ENCODE peak calls at places on chromosomes 6 and 20, in seven cellular contexts. L is mesendoderm, D is IMR-90, Z is H9, H is trophoblast cell, T is H1, M is mesenchymal stem cell. U is an unnamed sample.
A peak's percentile ranks its signal among the peaks of the same experiment; 100 is the strongest.

GRCh38 chr6:38673397-38674165 is 29.4 kb downstream of the GLO1 start:
- DNase-seq in D (no peak), L (peak; percentile 57), Z (no peak), H (no peak), T (no peak), M (no peak), U (no peak)

GRCh38 chr6:105593056-105593455 is 190.2 kb upstream of the PREP start:
- DNase-seq in Z (no peak), D (peak; percentile 59), L (no peak), T (no peak), H (no peak), M (peak; percentile 72), U (no peak)

GRCh38 chr6:67501738-67502137 is 1133.3 kb upstream of the ADGRB3 start:
- DNase-seq in Z (no peak), L (no peak), T (no peak), M (peak; percentile 30), H (no peak), D (no peak), U (no peak)

GRCh38 chr20:57061058-57061900 is 205.2 kb downstream of the BMP7 start:
- DNase-seq in M (peak; percentile 67), Z (peak; percentile 78), H (no peak), T (no peak), L (peak; percentile 75), D (no peak), U (peak; percentile 57)

GRCh38 chr6:35248300-35248699 is 11.2 kb upstream of the ZNF76 start:
- DNase-seq in H (no peak), T (no peak), Z (no peak), D (peak; percentile 28), L (no peak), M (no peak), U (no peak)

GRCh38 chr20:8320306-8320705 is 188.2 kb downstream of the PLCB1 start:
- DNase-seq in Z (no peak), M (no peak), D (no peak), H (no peak), T (no peak), L (no peak), U (no peak)

GRCh38 chr6:152697634-152698033 is at the start of gene MYCT1:
- DNase-seq in M (no peak), T (no peak), D (peak; percentile 18), H (no peak), L (no peak), Z (no peak), U (no peak)

GRCh38 chr6:137910424-137910834 is 43.4 kb downstream of the TNFAIP3 start:
- DNase-seq in D (no peak), L (no peak), H (no peak), T (no peak), M (no peak), Z (no peak), U (no peak)

GRCh38 chr20:59985864-59986263 is 27.6 kb downstream of the CDH26 start:
- DNase-seq in T (no peak), H (no peak), M (no peak), D (no peak), L (peak; percentile 49), Z (no peak), U (no peak)

GRCh38 chr6:35469711-35470662 is 1.8 kb downstream of the RPL10A start:
- DNase-seq in T (no peak), M (no peak), D (no peak), L (peak; percentile 45), H (no peak), Z (no peak), U (no peak)

GRCh38 chr6:88388589-88388988 is 222.4 kb upstream of the CNR1 start:
- DNase-seq in M (no peak), H (no peak), L (no peak), T (no peak), D (no peak), Z (no peak), U (no peak)

GRCh38 chr6:111843347-111844147 is 29.7 kb downstream of the FYN start:
- DNase-seq in D (no peak), H (no peak), T (no peak), L (no peak), M (no peak), Z (no peak), U (no peak)

GRCh38 chr6:147274776-147275175 is 70.6 kb downstream of the STXBP5 start:
- DNase-seq in M (no peak), D (no peak), T (no peak), Z (no peak), H (no peak), L (no peak), U (no peak)

GRCh38 chr6:104402572-104402971 is 457.1 kb downstream of the HACE1 start:
- DNase-seq in M (peak; percentile 11), H (no peak), T (no peak), L (no peak), D (no peak), Z (no peak), U (no peak)

GRCh38 chr6:133682506-133683290 is 206.2 kb upstream of the TCF21 start:
- DNase-seq in L (no peak), D (peak; percentile 37), M (no peak), H (no peak), T (no peak), Z (no peak), U (no peak)

GRCh38 chr20:31581391-31581790 is 23.7 kb upstream of the ID1 start:
- DNase-seq in M (no peak), Z (peak; percentile 66), H (no peak), L (no peak), T (no peak), D (no peak), U (no peak)

GRCh38 chr6:82419859-82420258 is 56.2 kb downstream of the TPBG start:
- DNase-seq in T (no peak), L (no peak), M (no peak), Z (no peak), H (no peak), D (no peak), U (no peak)

GRCh38 chr6:165249808-165250207 is 59.6 kb downstream of the C6orf118 start:
- DNase-seq in H (no peak), T (no peak), M (no peak), L (no peak), D (no peak), Z (no peak), U (no peak)

GRCh38 chr6:170311696-170312095 is 5.1 kb downstream of the FAM120B start:
- DNase-seq in L (no peak), T (no peak), M (no peak), D (peak; percentile 57), H (no peak), Z (no peak), U (no peak)

GRCh38 chr6:139028658-139029469 is at the start of gene ABRACL:
- DNase-seq in T (no peak), D (peak; percentile 63), L (peak; percentile 97), M (peak; percentile 82), Z (no peak), H (peak; percentile 35), U (peak; percentile 57)

GRCh38 chr20:64051532-64052325 is 2.3 kb upstream of the SOX18 start:
- DNase-seq in H (no peak), M (no peak), D (no peak), L (no peak), Z (no peak), T (no peak), U (no peak)

GRCh38 chr20:61818746-61819483 is 246.8 kb downstream of the TAF4 start:
- DNase-seq in L (no peak), M (no peak), Z (no peak), H (no peak), D (no peak), T (no peak), U (no peak)

GRCh38 chr20:61817061-61817460 is 248.6 kb downstream of the TAF4 start:
- DNase-seq in L (no peak), D (no peak), H (no peak), Z (no peak), M (no peak), T (no peak), U (no peak)

GRCh38 chr20:61816606-61817005 is 249.1 kb downstream of the TAF4 start:
- DNase-seq in H (no peak), D (no peak), M (no peak), Z (no peak), T (no peak), L (no peak), U (no peak)

GRCh38 chr20:61819484-61819846 is 246.2 kb downstream of the TAF4 start:
- DNase-seq in Z (no peak), T (no peak), M (no peak), H (no peak), L (no peak), D (no peak), U (no peak)

GRCh38 chr20:61817575-61817974 is 248.1 kb downstream of the TAF4 start:
- DNase-seq in M (no peak), L (no peak), Z (no peak), H (no peak), T (no peak), D (no peak), U (no peak)
- H2AK5ac ChIP-seq in M (no peak overlapping the region), L (no peak overlapping the region), Z (no peak overlapping the region), H (no peak overlapping the region), T (no peak overlapping the region), D (no peak overlapping the region), U (peak overlapping the region; percentile 85)

DNA sequence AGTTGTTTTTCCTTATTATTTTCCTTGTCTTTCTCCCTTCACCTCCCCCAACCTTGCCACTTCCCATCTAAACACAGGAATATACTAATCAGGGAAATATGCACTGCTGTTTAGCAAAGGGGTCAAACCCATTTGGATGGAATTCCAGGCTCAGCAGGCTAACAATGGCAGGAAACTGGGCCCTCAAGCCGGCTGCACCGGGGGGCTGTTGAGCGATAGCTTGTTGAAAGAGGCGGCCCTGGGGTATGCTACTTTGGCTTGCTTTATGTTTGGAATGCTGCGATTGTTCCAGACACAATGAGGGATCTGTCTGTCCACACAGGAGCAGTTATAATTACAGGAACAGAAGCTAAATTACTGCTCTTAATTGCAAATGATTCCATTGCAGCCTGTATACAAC is 112.7 kb downstream of the TMEM170B start:
- DNase-seq in L (peak; percentile 97), Z (peak; percentile 83), T (peak; percentile 90), H (no peak), M (peak; percentile 67), D (peak; percentile 90), U (peak; percentile 61)
- H3K4me2 ChIP-seq in L (no peak overlapping the region), Z (peak overlapping the region; percentile 5), T (peak overlapping the region; percentile 44), H (peak overlapping the region; percentile 13), M (peak overlapping the region; percentile 8), D (peak overlapping the region; percentile 19), U (peak overlapping the region; percentile 14)

GRCh38 chr6:28646650-28647049 is 121.0 kb downstream of the GPX5 start:
- DNase-seq in M (no peak), Z (no peak), D (no peak), T (no peak), H (no peak), L (no peak), U (no peak)
- H3K4me1 ChIP-seq in M (no peaks in the 10 kb centered on the region), Z (no peaks in the 10 kb centered on the region), D (no peaks in the 10 kb centered on the region), T (no peaks in the 10 kb centered on the region), H (no peaks in the 10 kb centered on the region), L (no peaks in the 10 kb centered on the region), U (peaks cover 2% of the 10 kb centered on the region)

GRCh38 chr6:5556011-5556410 is 294.7 kb downstream of the FARS2 start:
- DNase-seq in L (no peak), Z (no peak), T (no peak), D (no peak), H (no peak), M (peak; percentile 49), U (no peak)

GRCh38 chr6:5554226-5554625 is 292.9 kb downstream of the FARS2 start:
- DNase-seq in M (no peak), H (no peak), L (peak; percentile 23), D (no peak), Z (no peak), T (no peak), U (no peak)

GRCh38 chr6:5550631-5551030 is 289.3 kb downstream of the FARS2 start:
- DNase-seq in D (no peak), H (peak; percentile 86), Z (no peak), M (no peak), T (no peak), L (no peak), U (no peak)

GRCh38 chr6:5553767-5554166 is 292.5 kb downstream of the FARS2 start:
- DNase-seq in L (no peak), T (no peak), Z (no peak), D (no peak), H (no peak), M (no peak), U (no peak)

GRCh38 chr6:5552243-5552642 is 290.9 kb downstream of the FARS2 start:
- DNase-seq in M (no peak), Z (no peak), T (no peak), L (no peak), D (no peak), H (no peak), U (no peak)
- H2AK5ac ChIP-seq in M (no peak overlapping the region), Z (no peak overlapping the region), T (no peak overlapping the region), L (no peak overlapping the region), D (no peak overlapping the region), H (no peak overlapping the region), U (no peak overlapping the region)

U was measured in neuronal stem cell.